ENCODE peak calls at places on chromosomes 2 and 18, in six cellular contexts. C, W, E, N, H and I are unnamed samples. For H3K27me3, the result is how much of the 10 kb centered on the place peaks cover.

GRCh38 chr2:98039085-98039756 is 43.5 kb upstream of the TMEM131 start:
- DNase-seq in E (no peak), W (no peak), N (no peak), H (no peak), C (peak), I (no peak)

GRCh38 chr2:147311058-147311429 is 533.8 kb upstream of the ACVR2A start:
- DNase-seq in C (no peak), E (no peak), H (no peak), N (no peak), W (no peak), I (no peak)

GRCh38 chr2:177545143-177545542 is 152.6 kb downstream of the AGPS start:
- DNase-seq in N (no peak), E (no peak), W (no peak), H (no peak), C (no peak), I (no peak)

GRCh38 chr2:6754412-6754811 is 111.3 kb downstream of the CMPK2 start:
- DNase-seq in W (no peak), N (no peak), H (no peak), E (no peak), C (no peak), I (no peak)

GRCh38 chr2:202072737-202073396 is at the start of gene KIAA2012:
- DNase-seq in W (no peak), E (no peak), N (no peak), H (no peak), C (no peak), I (no peak)

GRCh38 chr2:237760506-237761502 is 37.8 kb upstream of the RBM44 start:
- DNase-seq in W (no peak), H (no peak), E (no peak), N (no peak), C (no peak), I (no peak)

GRCh38 chr2:9843229-9844035 is at the start of gene TAF1B:
- DNase-seq in W (peak), C (peak), N (peak), H (peak), E (peak), I (peak)

GRCh38 chr2:121521359-121521758 is 9.3 kb upstream of the RNU4ATAC start:
- DNase-seq in W (no peak), E (no peak), H (no peak), N (no peak), C (no peak), I (no peak)

GRCh38 chr18:80009661-80010550 is 21.5 kb upstream of the TXNL4A start:
- DNase-seq in E (no peak), H (peak), C (peak), N (peak), W (no peak), I (peak)

GRCh38 chr2:239595711-239596110 is 194.9 kb upstream of the HDAC4 start:
- DNase-seq in E (no peak), N (peak), C (peak), W (no peak), H (no peak), I (peak)

GRCh38 chr2:239598011-239598731 is 197.4 kb upstream of the HDAC4 start:
- DNase-seq in W (no peak), E (no peak), H (no peak), C (peak), N (peak), I (peak)

GRCh38 chr2:239597216-239597615 is 196.4 kb upstream of the HDAC4 start:
- DNase-seq in H (no peak), N (peak), E (no peak), W (no peak), C (peak), I (peak)

GRCh38 chr2:239596298-239596697 is 195.5 kb upstream of the HDAC4 start:
- DNase-seq in H (no peak), W (no peak), C (no peak), N (peak), E (no peak), I (peak)

GRCh38 chr2:239596792-239597191 is 196.0 kb upstream of the HDAC4 start:
- DNase-seq in E (no peak), W (no peak), N (no peak), C (no peak), H (no peak), I (peak)
- H3K27me3 ChIP-seq in E (under half), W (under half), N (under half), C (under half), H (under half), I (under half)

GRCh38 chr2:70143314-70144150 is 47.3 kb downstream of the C2orf42 start:
- DNase-seq in C (peak), N (peak), E (peak), W (no peak), H (peak), I (peak)
- TF ChIP-seq POLR2A in C (no peak), N (no peak), E (peak), W (peak), H (peak), I (peak)

DNA sequence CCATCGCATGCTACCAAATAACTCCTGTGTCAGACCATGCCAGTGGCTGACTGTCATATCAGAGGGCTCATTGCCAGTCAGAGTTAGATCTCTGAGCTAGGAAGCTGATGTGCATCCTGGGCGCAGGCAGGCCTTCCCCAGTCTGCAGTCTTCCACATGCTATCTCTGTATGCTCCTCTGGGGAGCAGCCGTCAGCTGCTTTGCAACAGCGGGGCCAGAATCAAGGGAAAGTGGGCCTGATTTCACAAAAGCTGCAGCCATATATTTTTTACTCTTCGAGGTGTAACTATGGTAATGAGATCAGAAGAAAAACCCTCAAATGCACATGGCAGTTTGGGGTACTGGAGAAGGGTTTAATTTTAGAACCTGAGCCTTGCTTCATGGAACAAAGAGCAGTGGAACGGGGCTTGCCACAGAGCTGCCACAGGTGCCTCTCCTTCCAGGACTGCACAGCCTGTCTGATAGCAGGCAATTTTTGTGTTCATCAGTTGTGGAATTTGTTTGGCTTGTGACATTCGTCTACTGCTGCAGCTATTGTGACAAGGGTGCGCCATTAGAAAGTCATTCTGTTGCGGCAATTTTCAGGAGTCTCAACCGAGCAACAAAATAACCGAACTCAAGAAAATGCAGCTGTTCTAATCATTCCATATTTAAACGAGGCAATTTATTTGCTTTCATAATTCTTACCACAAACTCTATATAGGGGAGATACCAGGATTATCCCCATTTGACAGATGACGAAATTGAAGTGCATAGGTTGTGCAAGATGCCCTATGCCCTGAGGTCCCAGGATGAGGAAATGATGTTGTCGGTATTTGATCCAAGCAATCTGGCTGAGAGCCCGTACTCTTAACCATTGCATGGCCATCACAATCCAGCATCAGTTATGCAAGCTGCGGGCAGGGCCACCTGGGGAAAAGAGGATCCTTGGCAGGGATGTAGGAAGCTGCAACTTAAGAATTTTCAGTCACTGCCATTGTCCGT is 109.6 kb upstream of the CYRIA start:
- DNase-seq in E (no peak), H (no peak), W (no peak), N (no peak), C (no peak), I (peak)
- TF ChIP-seq CTCF in E (no peak), H (peak), W (no peak), N (no peak), C (no peak), I (no peak)

GRCh38 chr2:119040730-119041129 is 98.7 kb downstream of the MARCO start:
- DNase-seq in E (no peak), C (no peak), H (no peak), N (no peak), W (no peak), I (no peak)
- H3K27me3 ChIP-seq in E (under half), C (under half), H (under half), N (under half), W (under half), I (under half)

GRCh38 chr2:159140070-159140774 is 146.3 kb downstream of the WDSUB1 start:
- DNase-seq in H (no peak), E (no peak), W (no peak), N (no peak), C (no peak), I (no peak)
- TF ChIP-seq POLR2A in H (no peak), E (no peak), W (no peak), N (no peak), C (no peak), I (no peak)

DNA sequence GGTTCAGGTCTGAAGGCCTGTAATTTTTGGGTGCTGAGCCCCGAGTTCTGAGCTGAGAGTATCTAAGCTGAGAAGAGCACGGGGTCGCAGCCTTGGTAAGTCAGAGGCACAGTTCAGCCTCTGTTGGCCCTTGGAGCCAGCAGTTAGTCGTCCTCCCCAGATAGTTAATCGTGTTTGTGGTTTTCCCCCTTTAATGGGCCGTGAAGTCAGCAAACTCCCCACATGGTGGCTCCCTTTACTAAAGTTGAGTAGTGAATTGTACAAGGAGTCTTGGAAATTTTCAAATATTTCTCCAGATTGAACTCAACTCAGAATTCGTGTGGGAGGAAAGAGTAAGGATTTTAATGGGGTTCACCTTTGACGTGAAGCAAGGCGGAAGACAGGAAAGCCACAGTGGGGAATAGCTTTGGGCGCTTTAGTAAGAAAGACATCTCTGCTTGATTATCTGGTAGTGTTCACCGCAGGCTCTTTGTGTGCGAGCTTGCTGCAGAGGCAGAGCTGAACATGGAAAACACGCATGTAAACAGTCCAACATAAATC is 2.4 kb upstream of the ADCYAP1 start:
- DNase-seq in H (peak), W (no peak), C (no peak), E (no peak), N (no peak), I (no peak)
- TF ChIP-seq CTCF in H (peak), W (no peak), C (no peak), E (no peak), N (no peak), I (no peak)

GRCh38 chr2:26515771-26516170 is 37.8 kb upstream of the OTOF start:
- DNase-seq in N (no peak), H (no peak), C (no peak), W (no peak), E (no peak), I (no peak)
- H3K27me3 ChIP-seq in N (under half), H (under half), C (under half), W (under half), E (under half), I (under half)

GRCh38 chr2:120177011-120177621 is 46.1 kb downstream of the TMEM185B start:
- DNase-seq in N (no peak), C (peak), W (no peak), H (no peak), E (peak), I (no peak)
- TF ChIP-seq POLR2A in N (no peak), C (no peak), W (no peak), H (no peak), E (peak), I (no peak)